ENCODE peak calls at places on chromosomes 11 and 22, in six cellular contexts. One of them, this sample, is unnamed.

GRCh38 chr22:27711756-27712155 is 89.8 kb downstream of the MN1 start:
- DNase-seq in activated CD4-positive, alpha-beta memory T cell treated with anti-CD3 and anti-CD28 coated beads, Interleukin-2, amount 10 ng/mL, durations not matched to agents 7 days and 5 days: no peak
- DNase-seq in amygdala: no peak
- DNase-seq in frontal cortex: no peak
- DNase-seq in LHCN-M2: no peak
- DNase-seq in sigmoid colon: no peak
- DNase-seq in this sample: no peak

GRCh38 chr11:124394408-124394807 is 4.4 kb downstream of the OR8B3 start:
- DNase-seq in activated CD4-positive, alpha-beta memory T cell treated with anti-CD3 and anti-CD28 coated beads, Interleukin-2, amount 10 ng/mL, durations not matched to agents 7 days and 5 days: no peak
- DNase-seq in amygdala: no peak
- DNase-seq in frontal cortex: no peak
- DNase-seq in LHCN-M2: peak
- DNase-seq in sigmoid colon: no peak
- DNase-seq in this sample: no peak

GRCh38 chr11:6545917-6546605 is 49.0 kb downstream of the DNHD1 start:
- DNase-seq in amygdala: peak
- DNase-seq in frontal cortex: no peak
- DNase-seq in activated CD4-positive, alpha-beta memory T cell treated with anti-CD3 and anti-CD28 coated beads, Interleukin-2, amount 10 ng/mL, durations not matched to agents 7 days and 5 days: no peak
- DNase-seq in LHCN-M2: no peak
- DNase-seq in sigmoid colon: no peak
- DNase-seq in this sample: peak

GRCh38 chr11:78740175-78741161 is 165.8 kb upstream of the NARS2 start:
- DNase-seq in frontal cortex: no peak
- DNase-seq in sigmoid colon: no peak
- DNase-seq in amygdala: no peak
- DNase-seq in activated CD4-positive, alpha-beta memory T cell treated with anti-CD3 and anti-CD28 coated beads, Interleukin-2, amount 10 ng/mL, durations not matched to agents 7 days and 5 days: no peak
- DNase-seq in LHCN-M2: no peak
- DNase-seq in this sample: no peak

GRCh38 chr22:24005201-24005600 is at the start of gene GSTT4:
- DNase-seq in activated CD4-positive, alpha-beta memory T cell treated with anti-CD3 and anti-CD28 coated beads, Interleukin-2, amount 10 ng/mL, durations not matched to agents 7 days and 5 days: no peak
- DNase-seq in amygdala: no peak
- DNase-seq in LHCN-M2: no peak
- DNase-seq in frontal cortex: peak
- DNase-seq in sigmoid colon: peak
- DNase-seq in this sample: no peak

GRCh38 chr11:111707039-111707690 is 59.0 kb downstream of the PPP2R1B start:
- DNase-seq in activated CD4-positive, alpha-beta memory T cell treated with anti-CD3 and anti-CD28 coated beads, Interleukin-2, amount 10 ng/mL, durations not matched to agents 7 days and 5 days: no peak
- DNase-seq in amygdala: no peak
- DNase-seq in sigmoid colon: peak
- DNase-seq in LHCN-M2: peak
- DNase-seq in frontal cortex: no peak
- DNase-seq in this sample: no peak

GRCh38 chr22:50185384-50186087 is at the start of gene TRABD:
- DNase-seq in sigmoid colon: peak
- DNase-seq in LHCN-M2: peak
- DNase-seq in amygdala: peak
- DNase-seq in frontal cortex: peak
- DNase-seq in activated CD4-positive, alpha-beta memory T cell treated with anti-CD3 and anti-CD28 coated beads, Interleukin-2, amount 10 ng/mL, durations not matched to agents 7 days and 5 days: peak
- DNase-seq in this sample: peak

GRCh38 chr11:1669546-1670218 is 27.3 kb upstream of the KRTAP5-6 start:
- DNase-seq in activated CD4-positive, alpha-beta memory T cell treated with anti-CD3 and anti-CD28 coated beads, Interleukin-2, amount 10 ng/mL, durations not matched to agents 7 days and 5 days: no peak
- DNase-seq in amygdala: no peak
- DNase-seq in sigmoid colon: peak
- DNase-seq in LHCN-M2: no peak
- DNase-seq in frontal cortex: peak
- DNase-seq in this sample: no peak

GRCh38 chr22:50246242-50247175 is 1.7 kb upstream of the TUBGCP6 start:
- DNase-seq in sigmoid colon: no peak
- DNase-seq in activated CD4-positive, alpha-beta memory T cell treated with anti-CD3 and anti-CD28 coated beads, Interleukin-2, amount 10 ng/mL, durations not matched to agents 7 days and 5 days: no peak
- DNase-seq in frontal cortex: no peak
- DNase-seq in LHCN-M2: no peak
- DNase-seq in amygdala: no peak
- DNase-seq in this sample: peak

GRCh38 chr11:56932572-56933235 is 56.0 kb upstream of the OR5AK2 start:
- DNase-seq in frontal cortex: no peak
- DNase-seq in activated CD4-positive, alpha-beta memory T cell treated with anti-CD3 and anti-CD28 coated beads, Interleukin-2, amount 10 ng/mL, durations not matched to agents 7 days and 5 days: no peak
- DNase-seq in sigmoid colon: no peak
- DNase-seq in LHCN-M2: peak
- DNase-seq in amygdala: no peak
- DNase-seq in this sample: no peak

GRCh38 chr11:779120-779954 is 2.0 kb upstream of the GATD1 start:
- DNase-seq in frontal cortex: no peak
- DNase-seq in activated CD4-positive, alpha-beta memory T cell treated with anti-CD3 and anti-CD28 coated beads, Interleukin-2, amount 10 ng/mL, durations not matched to agents 7 days and 5 days: no peak
- DNase-seq in sigmoid colon: no peak
- DNase-seq in LHCN-M2: no peak
- DNase-seq in amygdala: no peak
- DNase-seq in this sample: no peak

GRCh38 chr11:15127341-15127740 is 12.6 kb downstream of the INSC start:
- DNase-seq in amygdala: no peak
- DNase-seq in LHCN-M2: peak
- DNase-seq in frontal cortex: no peak
- DNase-seq in sigmoid colon: no peak
- DNase-seq in activated CD4-positive, alpha-beta memory T cell treated with anti-CD3 and anti-CD28 coated beads, Interleukin-2, amount 10 ng/mL, durations not matched to agents 7 days and 5 days: no peak
- DNase-seq in this sample: no peak

GRCh38 chr11:107970049-107970448 is 38.6 kb upstream of the CUL5 start:
- DNase-seq in sigmoid colon: no peak
- DNase-seq in frontal cortex: no peak
- DNase-seq in activated CD4-positive, alpha-beta memory T cell treated with anti-CD3 and anti-CD28 coated beads, Interleukin-2, amount 10 ng/mL, durations not matched to agents 7 days and 5 days: no peak
- DNase-seq in LHCN-M2: no peak
- DNase-seq in amygdala: no peak
- DNase-seq in this sample: no peak

GRCh38 chr22:22154068-22154467 is 90.5 kb upstream of the VPREB1 start:
- DNase-seq in amygdala: no peak
- DNase-seq in sigmoid colon: no peak
- DNase-seq in LHCN-M2: no peak
- DNase-seq in activated CD4-positive, alpha-beta memory T cell treated with anti-CD3 and anti-CD28 coated beads, Interleukin-2, amount 10 ng/mL, durations not matched to agents 7 days and 5 days: no peak
- DNase-seq in frontal cortex: no peak
- DNase-seq in this sample: no peak

GRCh38 chr11:1116666-1117390 is 40.9 kb upstream of the MUC5AC start:
- DNase-seq in amygdala: no peak
- DNase-seq in activated CD4-positive, alpha-beta memory T cell treated with anti-CD3 and anti-CD28 coated beads, Interleukin-2, amount 10 ng/mL, durations not matched to agents 7 days and 5 days: no peak
- DNase-seq in frontal cortex: no peak
- DNase-seq in sigmoid colon: peak
- DNase-seq in LHCN-M2: no peak
- DNase-seq in this sample: no peak

GRCh38 chr11:93840981-93841380 is 9.4 kb downstream of the VSTM5 start:
- DNase-seq in LHCN-M2: no peak
- DNase-seq in sigmoid colon: no peak
- DNase-seq in frontal cortex: no peak
- DNase-seq in amygdala: no peak
- DNase-seq in activated CD4-positive, alpha-beta memory T cell treated with anti-CD3 and anti-CD28 coated beads, Interleukin-2, amount 10 ng/mL, durations not matched to agents 7 days and 5 days: no peak
- DNase-seq in this sample: no peak

This sample was measured in gastrocnemius medialis.